ENCODE peak calls at places on chromosomes 5 and 9, in six cellular contexts. T is left ventricle myocardium inferior, S is cardiac fibroblast, P is fibroblast of the aortic adventitia, Y is Panc1, F is ovary. D is an unnamed sample.

GRCh38 chr9:79692857-79693571 is 121.2 kb downstream of the TLE4 start:
- DNase-seq in T (no peak), S (no peak), Y (no peak), F (no peak), P (no peak), D (no peak)

GRCh38 chr5:159855476-159856157 is 60.7 kb upstream of the ADRA1B start:
- DNase-seq in T (peak), P (peak), S (peak), F (peak), Y (no peak), D (no peak)

GRCh38 chr5:39194466-39195136 is 24.8 kb downstream of the FYB1 start:
- DNase-seq in S (peak), T (no peak), P (peak), F (no peak), Y (no peak), D (no peak)

GRCh38 chr5:170448221-170448620 is 55.6 kb upstream of the KCNIP1 start:
- DNase-seq in F (no peak), P (no peak), Y (no peak), S (no peak), T (no peak), D (no peak)

GRCh38 chr5:61817472-61818326 is 485.6 kb downstream of the ZSWIM6 start:
- DNase-seq in S (peak), P (peak), T (peak), Y (peak), F (peak), D (no peak)

GRCh38 chr9:87086536-87086935 is 139.2 kb upstream of the GAS1 start:
- DNase-seq in S (no peak), T (no peak), F (no peak), P (no peak), Y (no peak), D (no peak)

GRCh38 chr9:95874989-95875304 is 544 bp upstream of the ERCC6L2 start:
- DNase-seq in S (no peak), T (peak), Y (no peak), P (no peak), F (peak), D (peak)

GRCh38 chr5:16733597-16733996 is 116.8 kb upstream of the RETREG1 start:
- DNase-seq in S (no peak), P (no peak), F (no peak), Y (no peak), T (no peak), D (no peak)

GRCh38 chr5:166324372-166324771 is 1967.1 kb upstream of the WWC1 start:
- DNase-seq in S (no peak), T (no peak), F (no peak), P (no peak), Y (no peak), D (no peak)

GRCh38 chr9:30723656-30724055 is 1660.8 kb upstream of the ACO1 start:
- DNase-seq in T (no peak), Y (no peak), P (no peak), F (no peak), S (no peak), D (no peak)

GRCh38 chr5:107739661-107740060 is 68.9 kb upstream of the EFNA5 start:
- DNase-seq in F (no peak), S (no peak), T (no peak), Y (no peak), P (peak), D (no peak)

GRCh38 chr9:6944093-6944551 is 186.3 kb downstream of the KDM4C start:
- DNase-seq in P (peak), Y (no peak), S (peak), T (no peak), F (no peak), D (no peak)

GRCh38 chr9:135214706-135215105 is 127.2 kb downstream of the OLFM1 start:
- DNase-seq in Y (no peak), P (no peak), S (no peak), F (no peak), T (no peak), D (no peak)

GRCh38 chr9:122806661-122807060 is 6.7 kb downstream of the OR1K1 start:
- DNase-seq in F (no peak), T (no peak), Y (no peak), S (no peak), P (no peak), D (no peak)

GRCh38 chr5:67033893-67034605 is 162.6 kb downstream of the CD180 start:
- DNase-seq in T (no peak), F (no peak), S (no peak), P (no peak), Y (no peak), D (no peak)

GRCh38 chr9:133135193-133135745 is 14.2 kb upstream of the RALGDS start:
- DNase-seq in S (peak), F (peak), P (peak), Y (peak), T (no peak), D (peak)

GRCh38 chr9:37035472-37036236 is 1.6 kb upstream of the PAX5 start:
- DNase-seq in Y (no peak), T (no peak), S (peak), P (peak), F (no peak), D (no peak)

GRCh38 chr9:99807276-99807852 is 14.3 kb upstream of the NR4A3 start:
- DNase-seq in P (peak), S (peak), T (peak), Y (no peak), F (peak), D (peak)

GRCh38 chr5:147051193-147051592 is 172.6 kb upstream of the PPP2R2B start:
- DNase-seq in F (no peak), T (no peak), Y (no peak), S (peak), P (no peak), D (no peak)

GRCh38 chr9:136244116-136244775 is 1.4 kb downstream of the QSOX2 start:
- DNase-seq in S (no peak), Y (no peak), P (no peak), T (no peak), F (no peak), D (no peak)

GRCh38 chr5:24742334-24742733 is 97.6 kb upstream of the CDH10 start:
- DNase-seq in P (no peak), Y (no peak), F (no peak), S (no peak), T (no peak), D (no peak)

GRCh38 chr9:128822407-128823042 is 4.2 kb downstream of the ENDOG start:
- DNase-seq in P (no peak), T (no peak), S (no peak), Y (no peak), F (no peak), D (no peak)

GRCh38 chr5:175516933-175517823 is 38.8 kb downstream of the SFXN1 start:
- DNase-seq in P (no peak), S (no peak), F (no peak), T (no peak), Y (no peak), D (no peak)

GRCh38 chr9:108476574-108476973 is 379.2 kb downstream of the ACTL7B start:
- DNase-seq in S (peak), P (peak), F (no peak), T (no peak), Y (no peak), D (no peak)

GRCh38 chr5:134873494-134873893 is 677 bp upstream of the TXNDC15 start:
- DNase-seq in P (no peak), T (no peak), Y (no peak), S (peak), F (no peak), D (no peak)

GRCh38 chr5:145478651-145479050 is 356.5 kb downstream of the PRELID2 start:
- DNase-seq in T (no peak), Y (no peak), F (no peak), S (peak), P (peak), D (no peak)

GRCh38 chr9:90805006-90805993 is 3.7 kb downstream of the SYK start:
- DNase-seq in S (no peak), Y (no peak), F (no peak), T (no peak), P (no peak), D (no peak)
- H3K4me3 ChIP-seq in S (no peak), Y (no peak), F (no peak), T (no peak), P (no peak), D (no peak)

DNA sequence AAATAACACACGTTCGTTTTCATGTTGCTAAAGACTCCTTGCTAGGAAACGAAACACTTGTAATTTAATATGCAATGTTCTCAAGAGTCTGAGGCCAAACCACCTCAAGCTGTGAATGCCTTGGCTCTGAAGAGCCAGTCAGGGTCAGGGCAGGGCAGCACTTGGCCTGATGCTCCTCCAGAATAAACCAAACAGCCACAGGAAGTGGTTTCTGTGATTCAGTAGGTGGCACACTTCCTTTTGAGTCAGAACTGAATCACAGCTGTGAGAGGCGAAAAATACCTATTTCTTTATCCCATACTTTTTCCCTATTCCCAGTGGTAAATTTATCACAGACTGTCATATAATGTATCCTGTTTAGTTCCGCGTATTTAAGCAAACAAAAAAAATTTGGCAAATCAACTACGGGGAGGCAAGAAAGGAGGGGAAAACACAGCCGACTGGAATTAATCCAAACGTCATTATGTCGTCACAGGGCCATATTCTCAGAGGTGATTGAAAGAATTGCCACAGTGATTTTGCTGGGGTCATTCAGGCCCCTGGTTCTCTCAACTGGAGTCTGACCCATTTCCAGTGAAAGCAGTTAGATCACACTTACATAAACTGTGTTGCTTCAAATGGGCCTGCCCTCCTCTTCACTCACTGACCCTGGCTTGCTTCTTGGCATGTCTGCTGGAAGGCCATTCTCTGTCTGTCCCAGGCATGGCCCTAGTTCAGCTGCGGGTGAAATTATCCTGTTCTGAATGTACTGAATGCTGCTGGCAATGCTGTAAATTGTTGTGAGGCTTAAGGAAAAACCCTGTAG is 71.2 kb downstream of the ARRDC3 start:
- DNase-seq in S (peak), T (peak), F (peak), P (peak), Y (peak), D (peak)
- H3K4me3 ChIP-seq in S (no peak), T (peak), F (no peak), P (no peak), Y (no peak), D (no peak)

DNA sequence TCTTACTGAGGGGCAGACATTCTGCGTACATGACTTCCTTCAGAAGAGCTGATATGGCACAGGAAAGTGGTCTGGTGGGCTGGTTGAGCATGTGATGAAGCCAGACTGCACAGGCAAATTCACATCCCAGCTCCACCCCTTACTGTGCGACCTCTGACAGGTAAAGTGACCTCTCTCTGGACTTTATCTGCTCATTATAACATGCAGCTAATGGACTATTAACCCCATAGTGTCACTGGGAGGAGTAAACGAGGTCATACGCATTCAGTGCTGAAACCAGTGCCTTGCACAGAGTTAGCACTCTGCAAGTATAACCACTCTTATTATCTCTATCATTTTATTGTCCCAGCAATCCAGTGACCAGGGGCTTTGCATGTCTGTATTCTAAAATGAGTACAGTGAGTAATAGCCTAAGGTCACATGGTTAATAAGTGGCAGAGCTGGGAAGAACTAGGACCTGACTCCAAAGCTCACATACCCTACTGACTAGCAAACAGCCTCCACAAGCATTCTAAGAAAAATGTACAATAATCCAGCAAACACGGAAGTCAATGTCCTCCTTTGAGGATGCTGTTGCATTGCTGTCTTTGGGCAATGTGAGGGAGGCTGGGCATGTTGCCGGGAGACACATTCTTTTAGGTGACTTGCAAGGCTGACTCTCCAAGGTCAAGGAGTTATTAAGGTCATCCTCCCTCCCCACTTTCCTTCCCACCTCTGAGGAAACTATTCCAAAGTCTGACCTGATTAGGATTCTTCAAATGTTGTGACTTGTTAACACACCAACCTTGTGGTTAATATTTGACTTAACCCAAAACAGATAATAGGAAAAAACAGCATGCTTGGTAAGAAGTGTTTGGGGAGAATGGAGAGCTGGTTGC is 19.0 kb downstream of the GLRX start:
- DNase-seq in F (no peak), S (no peak), Y (no peak), P (no peak), T (no peak), D (no peak)
- H3K4me3 ChIP-seq in F (no peak), S (no peak), Y (no peak), P (no peak), T (no peak), D (no peak)

DNA sequence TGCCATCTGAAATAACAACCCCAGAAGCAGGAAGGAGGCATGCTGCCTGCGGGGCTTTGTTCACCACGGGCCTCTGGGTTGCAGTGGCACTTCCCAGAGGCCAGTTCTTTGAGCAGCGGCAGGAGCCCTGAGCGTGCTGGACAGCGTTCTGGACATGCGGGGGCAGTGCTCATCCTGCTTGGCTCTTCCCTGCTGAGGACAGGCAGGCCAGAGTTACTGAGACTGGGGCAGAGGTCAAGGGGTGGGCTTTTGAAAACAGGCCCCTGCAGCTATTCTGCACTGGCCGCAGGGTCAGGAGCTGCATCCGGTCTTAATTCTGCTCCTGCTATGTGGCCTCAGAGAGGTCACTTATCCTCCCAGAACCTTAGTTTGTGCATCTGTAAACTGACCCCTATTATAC is 258.6 kb downstream of the FSTL4 start:
- DNase-seq in Y (no peak), S (no peak), P (no peak), F (no peak), T (no peak), D (no peak)
- H3K4me3 ChIP-seq in Y (no peak), S (no peak), P (no peak), F (no peak), T (no peak), D (no peak)

GRCh38 chr5:135880801-135881200 is 14.8 kb downstream of the IL9 start:
- DNase-seq in F (no peak), P (no peak), T (no peak), S (no peak), Y (no peak), D (no peak)

GRCh38 chr5:135879591-135879990 is 16.1 kb downstream of the IL9 start:
- DNase-seq in S (no peak), Y (no peak), P (no peak), T (no peak), F (no peak), D (no peak)

GRCh38 chr5:135878156-135878620 is 17.5 kb downstream of the IL9 start:
- DNase-seq in P (no peak), S (no peak), T (no peak), Y (no peak), F (no peak), D (no peak)

GRCh38 chr5:135881244-135881643 is 14.4 kb downstream of the IL9 start:
- DNase-seq in Y (no peak), F (no peak), T (no peak), S (no peak), P (no peak), D (no peak)

DNA sequence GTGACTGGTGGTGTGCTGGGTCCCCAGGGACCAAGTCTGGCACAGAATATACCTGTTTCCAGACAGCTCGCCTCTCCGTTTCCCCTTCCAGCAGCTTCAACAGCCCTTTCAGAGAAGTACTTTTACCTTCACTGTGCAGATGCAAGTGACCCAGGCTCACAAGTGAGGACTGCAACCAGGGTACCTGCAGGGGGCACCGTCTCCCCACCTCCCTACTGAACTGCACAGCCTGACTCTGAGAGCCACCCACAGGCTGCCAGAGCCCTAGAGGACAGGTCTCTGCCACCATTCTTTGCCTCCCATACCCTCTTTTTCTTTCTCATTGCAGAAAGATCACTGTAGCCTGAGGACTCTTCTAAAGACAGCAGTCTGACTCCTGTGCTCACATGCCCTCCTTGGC is 15.4 kb downstream of the IL9 start:
- DNase-seq in Y (no peak), S (peak), P (no peak), F (no peak), T (no peak), D (no peak)
- H3K4me3 ChIP-seq in Y (no peak), S (no peak), P (no peak), F (no peak), T (no peak), D (no peak)

GRCh38 chr5:179818746-179819295 is 1.9 kb upstream of the SQSTM1 start:
- DNase-seq in T (peak), Y (peak), P (peak), F (peak), S (peak), D (peak)
- H3K4me3 ChIP-seq in T (peak), Y (peak), P (peak), F (peak), S (peak), D (peak)

D was measured in pancreas.